ENCODE peak calls at places on chromosomes 1 and 21, in eight cellular contexts. G is CD8-positive, alpha-beta memory T cell; U is prostate gland; F is tibial artery; M is SJSA1; C is ovary; A is CD4-positive, alpha-beta memory T cell; D is right cardiac atrium. J is an unnamed sample.
A peak's percentile ranks its signal among the peaks of the same experiment; 100 is the strongest.

GRCh38 chr1:224894915-224895314 is 34.6 kb upstream of the DNAH14 start:
- DNase-seq in F (no peak), G (no peak), M (no peak), A (no peak), U (no peak), C (no peak), D (no peak), J (no peak)

GRCh38 chr1:12179111-12179519 is 12.3 kb downstream of the TNFRSF1B start:
- DNase-seq in U (no peak), F (no peak), C (no peak), D (peak; percentile 40), M (peak; percentile 87), A (peak; percentile 85), G (peak; percentile 81), J (no peak)

GRCh38 chr1:117842408-117843170 is 86.8 kb downstream of the GDAP2 start:
- DNase-seq in M (no peak), F (peak; percentile 48), C (no peak), G (no peak), D (no peak), U (no peak), A (no peak), J (no peak)

GRCh38 chr1:156689035-156689959 is 12.1 kb upstream of the NES start:
- DNase-seq in A (peak; percentile 70), D (peak; percentile 76), G (peak; percentile 70), U (peak; percentile 68), M (peak; percentile 90), F (peak; percentile 84), C (peak; percentile 84), J (peak; percentile 69)

GRCh38 chr21:45383615-45384201 is 21.3 kb upstream of the COL18A1 start:
- DNase-seq in G (no peak), A (no peak), D (peak; percentile 4), M (no peak), C (peak; percentile 56), U (no peak), F (peak; percentile 50), J (peak; percentile 12)

GRCh38 chr1:31412732-31413404 is at the start of gene SERINC2:
- DNase-seq in U (peak; percentile 39), C (no peak), M (no peak), D (no peak), F (no peak), A (peak; percentile 12), G (no peak), J (no peak)

GRCh38 chr1:205188132-205188531 is 23.4 kb downstream of the DSTYK start:
- DNase-seq in F (no peak), M (no peak), G (no peak), A (no peak), D (no peak), C (no peak), U (no peak), J (no peak)

GRCh38 chr1:51818487-51818886 is 60.0 kb downstream of the NRDC start:
- DNase-seq in A (no peak), M (no peak), G (no peak), U (no peak), C (no peak), F (no peak), D (no peak), J (no peak)

GRCh38 chr1:58062635-58063034 is 483.9 kb downstream of the OMA1 start:
- DNase-seq in A (no peak), M (no peak), C (no peak), G (no peak), U (no peak), F (no peak), D (no peak), J (no peak)

GRCh38 chr1:163730366-163730765 is 408.6 kb downstream of the NUF2 start:
- DNase-seq in G (no peak), A (no peak), U (peak; percentile 6), D (no peak), C (no peak), F (no peak), M (no peak), J (no peak)

GRCh38 chr1:119451158-119451557 is 36.2 kb downstream of the HSD3B2 start:
- DNase-seq in U (no peak), A (no peak), G (no peak), C (no peak), M (no peak), D (no peak), F (no peak), J (no peak)

GRCh38 chr1:7583291-7584096 is 187.6 kb upstream of the VAMP3 start:
- DNase-seq in M (no peak), A (no peak), U (no peak), C (peak; percentile 21), F (peak; percentile 41), G (no peak), D (no peak), J (no peak)

GRCh38 chr1:27970401-27970800 is 10.6 kb downstream of the XKR8 start:
- DNase-seq in U (no peak), A (no peak), D (peak; percentile 65), C (no peak), F (no peak), G (no peak), M (no peak), J (no peak)

GRCh38 chr1:182113879-182114626 is 52.5 kb upstream of the ZNF648 start:
- DNase-seq in D (no peak), A (no peak), C (no peak), G (no peak), F (no peak), U (no peak), M (no peak), J (no peak)
- H3K27ac ChIP-seq in D (no peak overlapping the region), A (no peak overlapping the region), C (no peak overlapping the region), G (no peak overlapping the region), F (no peak overlapping the region), U (peak overlapping the region; percentile 8), M (no peak overlapping the region), J (no peak overlapping the region)

GRCh38 chr1:201511396-201511795 is 4.5 kb upstream of the CSRP1 start:
- DNase-seq in G (no peak), A (no peak), C (no peak), M (no peak), U (no peak), D (no peak), F (peak; percentile 63), J (no peak)
- H3K4me1 ChIP-seq in G (peaks cover 9% of the 10 kb centered on the region), A (peaks cover 12% of the 10 kb centered on the region), C (no peaks in the 10 kb centered on the region), M (peaks cover 40% of the 10 kb centered on the region), U (peaks cover 25% of the 10 kb centered on the region), D (peaks cover 8% of the 10 kb centered on the region), F (no peaks in the 10 kb centered on the region), J (peaks cover 41% of the 10 kb centered on the region)

DNA sequence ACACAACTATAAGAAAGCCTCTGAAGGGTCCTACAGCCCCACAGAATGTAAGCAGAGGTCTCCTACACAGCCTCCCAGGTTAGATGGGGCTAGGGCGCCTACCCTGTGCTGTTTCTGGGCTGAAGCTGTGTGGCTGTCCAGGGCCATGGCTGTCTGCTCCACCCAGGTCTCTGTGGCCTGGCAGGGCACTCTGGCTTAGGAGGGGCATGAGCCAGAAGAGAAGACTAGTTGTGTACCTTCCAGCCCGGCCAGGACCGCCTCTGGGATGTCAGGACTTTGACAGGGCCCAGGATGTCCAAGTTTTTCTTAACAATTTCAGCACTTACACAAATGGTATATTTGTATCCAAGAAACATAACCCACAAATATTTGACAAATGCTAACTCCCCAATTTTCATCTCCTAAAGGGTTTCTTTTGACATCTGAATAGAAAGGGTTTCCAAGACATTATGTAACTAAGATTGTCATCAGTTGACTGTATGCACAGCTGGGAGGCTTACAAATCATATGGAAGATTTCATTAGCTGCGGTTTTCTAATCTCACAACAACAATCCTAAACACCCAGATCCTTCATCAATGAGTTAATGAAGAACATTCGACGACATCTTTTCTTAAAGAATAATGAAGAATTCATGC is 80.5 kb downstream of the HSF2BP start:
- DNase-seq in D (no peak), F (no peak), C (no peak), M (no peak), U (no peak), G (no peak), A (no peak), J (no peak)
- H3K27ac ChIP-seq in D (no peak overlapping the region), F (no peak overlapping the region), C (no peak overlapping the region), M (no peak overlapping the region), U (no peak overlapping the region), G (no peak overlapping the region), A (no peak overlapping the region), J (peak overlapping the region; percentile 24)

DNA sequence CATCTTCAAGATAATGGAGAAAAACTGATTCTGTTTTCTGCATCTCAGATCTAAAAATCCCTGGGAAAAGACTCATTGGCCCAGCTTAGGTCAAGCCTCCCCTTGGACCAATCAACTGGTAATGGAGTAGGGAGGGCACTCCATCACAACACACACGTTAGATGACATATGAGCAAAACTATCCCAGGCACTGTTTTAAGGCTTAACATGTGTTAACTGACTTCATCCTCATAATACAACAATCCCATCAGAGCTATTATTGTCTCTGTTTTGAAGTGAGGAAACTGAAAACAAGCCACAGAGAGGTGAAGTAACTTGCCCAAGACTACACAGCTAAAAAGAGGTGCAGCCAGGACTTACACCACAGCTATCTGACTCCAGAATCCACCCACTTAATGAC is 14.7 kb upstream of the CITED4 start:
- DNase-seq in F (no peak), A (no peak), M (no peak), D (no peak), C (no peak), U (no peak), G (no peak), J (no peak)
- H3K4me1 ChIP-seq in F (no peaks in the 10 kb centered on the region), A (peaks cover 31% of the 10 kb centered on the region), M (peaks cover 72% of the 10 kb centered on the region), D (no peaks in the 10 kb centered on the region), C (no peaks in the 10 kb centered on the region), U (peaks cover 6% of the 10 kb centered on the region), G (peaks cover 14% of the 10 kb centered on the region), J (peaks cover 39% of the 10 kb centered on the region)

GRCh38 chr1:25554426-25554780 is 11.0 kb downstream of the LDLRAP1 start:
- DNase-seq in C (no peak), D (no peak), F (no peak), U (no peak), A (no peak), G (no peak), M (no peak), J (no peak)

GRCh38 chr1:25555753-25556092 is 12.3 kb downstream of the LDLRAP1 start:
- DNase-seq in A (no peak), C (no peak), D (no peak), F (no peak), U (no peak), M (no peak), G (no peak), J (no peak)

GRCh38 chr1:25554886-25555752 is 11.7 kb downstream of the LDLRAP1 start:
- DNase-seq in D (no peak), G (no peak), U (no peak), C (no peak), F (no peak), A (no peak), M (no peak), J (no peak)

GRCh38 chr1:25556132-25556670 is 12.8 kb downstream of the LDLRAP1 start:
- DNase-seq in F (no peak), C (no peak), D (no peak), A (no peak), U (no peak), M (no peak), G (no peak), J (no peak)

DNA sequence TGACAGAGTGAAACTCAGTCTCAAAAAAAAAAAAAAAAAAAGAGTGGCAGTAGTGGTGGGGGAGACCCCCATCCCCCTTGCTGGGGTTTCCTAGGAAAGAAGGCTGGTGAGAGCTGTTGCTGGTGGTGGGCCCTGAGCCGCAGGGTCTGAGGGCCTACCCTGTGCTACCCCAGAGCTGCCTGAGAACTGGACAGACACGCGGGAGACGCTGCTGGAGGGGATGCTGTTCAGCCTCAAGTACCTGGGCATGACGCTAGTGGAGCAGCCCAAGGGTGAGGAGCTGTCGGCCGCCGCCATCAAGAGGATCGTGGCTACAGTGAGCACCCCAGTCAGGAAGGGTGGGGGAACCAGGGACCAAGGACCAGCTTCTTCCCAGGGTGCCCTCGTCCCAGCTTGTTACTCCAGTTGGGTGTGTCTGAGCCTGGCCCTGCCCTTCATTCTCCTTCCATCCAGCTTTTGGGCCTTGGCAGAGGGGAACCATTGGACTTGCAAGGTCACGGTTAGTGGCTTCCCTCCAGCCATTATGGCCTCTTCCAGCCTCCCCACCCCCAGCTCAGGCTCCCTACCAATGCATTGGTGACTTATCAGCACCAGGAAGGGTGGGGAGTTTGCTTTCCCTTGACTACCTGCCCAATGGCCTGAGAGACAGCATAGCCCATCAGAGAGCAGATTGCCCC is 10.5 kb downstream of the LDLRAP1 start:
- DNase-seq in C (no peak), U (no peak), M (no peak), A (no peak), F (no peak), G (no peak), D (peak; percentile 54), J (no peak)
- H3K27ac ChIP-seq in C (no peak overlapping the region), U (no peak overlapping the region), M (no peak overlapping the region), A (no peak overlapping the region), F (no peak overlapping the region), G (no peak overlapping the region), D (no peak overlapping the region), J (no peak overlapping the region)